ENCODE peak calls at places on chromosomes 2 and 18, in five cellular contexts. Q, U, K, L and B are unnamed samples.

GRCh38 chr2:227759411-227760113 is 13.9 kb downstream of the SCYGR8 start:
- DNase-seq in L (no peak), K (no peak), U (peak), Q (peak), B (no peak)

GRCh38 chr2:55587-56448 is 9.5 kb upstream of the FAM110C start:
- DNase-seq in Q (no peak), U (no peak), K (no peak), L (no peak), B (no peak)

GRCh38 chr18:50133526-50133925 is 61.4 kb downstream of the MYO5B start:
- DNase-seq in Q (no peak), L (no peak), U (no peak), K (no peak), B (no peak)

GRCh38 chr18:24860978-24861680 is 400.7 kb downstream of the HRH4 start:
- DNase-seq in K (no peak), L (no peak), U (no peak), Q (peak), B (no peak)

GRCh38 chr18:65477450-65477849 is 273.4 kb upstream of the CDH7 start:
- DNase-seq in U (no peak), K (no peak), L (no peak), Q (no peak), B (no peak)

GRCh38 chr2:215724171-215724570 is 288.3 kb upstream of the FN1 start:
- DNase-seq in K (no peak), Q (no peak), L (no peak), U (no peak), B (no peak)

GRCh38 chr2:55047677-55048299 is 2.5 kb downstream of the RTN4 start:
- DNase-seq in K (no peak), L (peak), Q (peak), U (no peak), B (no peak)

GRCh38 chr2:1628893-1629292 is 115.4 kb downstream of the PXDN start:
- DNase-seq in U (no peak), K (no peak), Q (no peak), L (no peak), B (no peak)

GRCh38 chr2:19897623-19898245 is 4.0 kb downstream of the TTC32 start:
- DNase-seq in Q (no peak), K (no peak), U (no peak), L (no peak), B (no peak)

GRCh38 chr2:120538691-120539420 is 192.9 kb downstream of the INHBB start:
- DNase-seq in Q (no peak), K (no peak), L (no peak), U (no peak), B (no peak)

DNA sequence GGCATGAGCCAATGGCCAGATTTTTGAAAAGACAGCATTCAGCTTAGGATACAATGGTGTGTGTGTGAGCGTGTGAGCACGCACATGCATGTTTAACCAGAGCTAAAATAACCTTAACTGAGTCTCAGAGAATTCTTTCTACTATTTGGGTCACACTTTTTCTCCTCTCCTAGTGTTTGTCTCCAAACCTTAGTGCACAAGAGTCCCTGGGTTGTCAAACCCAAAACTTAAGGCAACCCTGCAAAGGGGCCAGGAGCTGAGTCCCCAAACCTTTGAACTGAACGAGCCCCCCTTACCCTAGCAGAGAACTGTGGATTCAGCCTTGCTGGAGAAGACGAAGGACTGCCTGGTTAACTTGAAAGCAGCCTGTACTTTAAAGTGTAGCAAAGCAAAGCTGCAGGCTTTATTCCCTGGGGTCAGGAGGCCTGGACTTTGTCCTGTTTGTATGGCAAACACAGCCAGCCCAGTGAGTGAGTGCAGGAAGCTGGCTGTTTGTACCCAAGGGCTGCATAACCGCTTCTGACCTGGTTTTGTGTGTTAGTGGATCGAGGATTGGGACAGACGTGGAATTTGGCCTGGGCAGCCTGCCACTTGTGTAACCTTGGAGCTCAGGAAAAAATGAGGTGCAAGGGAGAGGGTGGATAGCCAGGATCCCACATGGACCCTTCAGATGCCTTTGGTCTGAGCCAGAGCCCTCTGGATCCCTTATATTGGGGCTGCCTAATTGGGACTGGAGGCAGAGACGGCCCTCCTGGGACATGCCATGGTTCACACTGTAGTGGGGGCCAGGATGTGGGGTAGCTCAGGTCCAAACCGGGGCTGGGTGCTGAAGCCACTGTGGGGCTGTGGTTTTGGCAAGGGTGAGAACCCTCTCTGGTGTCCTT is 6.4 kb upstream of the PSMD1 start:
- DNase-seq in U (no peak), Q (peak), K (no peak), L (peak), B (peak)
- H3K27ac ChIP-seq in U (no peak), Q (peak), K (no peak), L (peak), B (peak)

DNA sequence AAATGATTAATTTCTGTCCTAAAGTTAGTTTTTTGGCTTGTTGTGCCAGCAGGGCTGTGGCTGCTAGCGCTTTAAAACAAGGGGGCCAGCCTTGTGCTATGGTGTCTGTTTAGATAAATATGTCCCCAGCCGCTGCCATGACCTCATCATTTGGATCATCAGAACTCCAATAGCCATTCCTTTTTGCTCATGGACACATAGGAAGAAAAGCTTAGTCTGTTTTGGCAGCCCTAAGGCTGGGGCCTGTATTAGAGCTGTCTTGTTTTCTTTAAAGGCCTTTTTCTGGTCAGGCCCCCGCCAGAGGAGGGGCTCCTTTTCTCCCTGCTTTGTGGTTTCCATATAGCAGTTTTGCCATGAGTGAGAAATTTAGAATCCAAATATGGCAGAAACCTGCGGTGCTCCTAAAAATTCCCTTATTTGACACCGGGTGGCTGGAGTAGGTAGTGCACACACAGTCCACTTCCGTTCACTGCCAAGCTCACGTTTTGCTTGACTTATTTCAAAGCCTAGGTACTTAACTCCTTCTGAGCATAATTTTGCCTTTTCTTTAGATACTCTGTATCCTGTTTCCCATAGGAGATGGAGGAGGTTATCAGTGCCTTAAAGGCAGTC is 60.4 kb upstream of the SLC35G4 start:
- DNase-seq in U (no peak), K (no peak), L (no peak), Q (no peak), B (no peak)
- H3K27ac ChIP-seq in U (no peak), K (no peak), L (no peak), Q (no peak), B (no peak)

DNA sequence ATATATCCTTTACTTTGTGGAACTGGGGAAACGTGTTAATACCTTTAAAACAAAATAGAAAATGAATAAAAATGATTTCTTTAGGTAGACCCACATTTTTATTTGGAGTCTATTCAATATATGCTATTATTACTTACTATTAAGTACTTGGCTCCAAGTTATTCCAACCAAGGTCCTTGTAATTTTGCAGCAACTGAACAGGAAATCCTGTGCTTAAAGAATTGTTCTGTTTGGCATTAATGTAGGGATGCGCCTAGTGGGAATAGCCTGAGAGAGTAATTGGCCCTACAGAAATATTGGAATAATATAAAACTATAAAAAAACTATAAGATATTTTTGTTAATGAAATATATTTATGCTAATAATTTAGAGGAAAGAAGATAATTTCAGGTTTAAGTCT is 22.9 kb upstream of the ZSWIM2 start:
- DNase-seq in L (no peak), K (no peak), Q (no peak), U (no peak), B (no peak)
- H3K27ac ChIP-seq in L (no peak), K (no peak), Q (no peak), U (no peak), B (no peak)

DNA sequence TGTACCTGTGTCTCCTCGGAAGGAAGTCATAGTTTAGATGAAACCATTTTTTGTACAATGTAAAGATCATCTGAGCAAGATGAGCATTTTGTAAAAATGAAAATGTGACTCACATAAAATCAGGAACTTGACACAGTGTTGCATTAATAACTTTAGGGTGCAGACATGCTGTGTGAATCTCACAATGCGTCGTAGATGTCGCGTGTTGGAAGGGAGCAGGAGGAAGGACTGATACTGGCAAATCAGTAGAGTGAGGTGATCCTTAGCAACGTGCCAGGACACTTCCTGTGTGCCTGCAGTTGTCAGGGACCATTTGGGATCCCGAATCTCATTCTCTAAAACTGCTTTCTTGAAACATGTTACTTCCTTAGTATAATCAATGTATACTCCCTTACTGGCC is 103.1 kb downstream of the SH3BP4 start:
- DNase-seq in U (peak), Q (no peak), K (no peak), L (no peak), B (no peak)
- H3K27ac ChIP-seq in U (no peak), Q (no peak), K (no peak), L (no peak), B (no peak)

DNA sequence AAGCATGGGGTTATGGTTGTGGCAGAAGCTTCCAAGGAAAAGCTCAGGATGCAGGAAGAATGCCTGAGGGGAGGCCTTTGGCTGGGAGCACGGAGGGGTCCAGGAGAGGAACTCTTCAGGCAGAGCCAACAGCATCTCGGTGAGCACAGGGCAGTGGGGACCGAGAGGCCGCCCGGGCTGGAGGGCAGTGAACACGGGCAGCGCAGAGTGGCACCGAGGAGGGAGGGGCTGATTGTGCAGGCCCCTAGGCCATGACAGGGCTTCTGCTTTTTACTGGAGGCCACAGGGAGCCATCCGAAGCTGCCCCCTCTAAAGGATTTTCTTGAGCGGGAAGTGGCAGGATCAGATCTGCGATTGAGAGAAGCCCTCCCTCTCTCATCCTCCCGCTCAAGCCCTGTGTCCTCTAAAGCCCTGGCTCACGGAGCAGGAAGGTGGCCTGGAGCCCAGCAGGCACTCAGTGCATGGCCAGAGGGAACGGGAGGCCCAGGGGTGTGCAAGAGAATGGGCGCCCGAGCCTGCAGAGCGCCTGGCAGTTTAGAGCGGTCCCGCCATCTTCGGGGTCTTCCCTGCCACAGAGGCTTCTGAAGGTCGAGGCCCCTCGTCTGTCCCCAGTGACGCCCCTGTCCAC is 110.0 kb upstream of the STON1 start:
- DNase-seq in Q (no peak), K (no peak), L (no peak), U (peak), B (no peak)
- H3K27ac ChIP-seq in Q (no peak), K (no peak), L (peak), U (no peak), B (no peak)

DNA sequence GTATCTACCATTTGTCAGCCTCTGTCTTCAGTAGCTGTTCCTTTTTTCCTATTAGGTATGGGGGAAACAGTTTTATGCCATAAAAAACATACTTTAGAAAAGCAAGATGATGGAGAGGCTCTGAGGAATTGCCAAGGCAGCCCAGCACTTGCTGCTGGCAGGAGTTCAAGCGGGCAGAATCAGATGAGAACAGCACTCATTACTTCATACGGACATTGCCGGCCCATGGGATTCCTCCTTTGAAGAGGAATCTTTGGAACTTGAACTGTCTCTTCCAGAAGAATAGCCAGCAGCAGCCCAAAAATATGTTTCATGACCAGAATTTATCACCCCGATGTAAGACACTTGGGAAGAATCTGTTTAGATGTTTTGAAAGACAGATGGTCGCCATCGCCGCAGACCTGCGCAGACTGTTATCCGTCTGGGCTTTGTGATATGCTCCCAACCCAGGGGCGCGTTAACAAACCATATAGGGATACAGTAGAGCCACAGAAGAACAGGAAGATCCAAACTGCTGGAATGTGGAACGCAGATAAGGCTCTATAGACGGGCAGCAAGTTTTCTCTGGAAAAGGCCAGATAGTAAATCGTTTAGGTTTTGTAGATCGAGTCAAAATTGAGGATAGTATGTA is 3.6 kb upstream of the ADI1 start:
- DNase-seq in K (no peak), U (no peak), L (no peak), Q (peak), B (no peak)
- H3K27ac ChIP-seq in K (no peak), U (no peak), L (peak), Q (peak), B (no peak)

GRCh38 chr18:73805991-73806390 is 341.6 kb downstream of the FBXO15 start:
- DNase-seq in Q (no peak), L (no peak), U (no peak), K (no peak), B (no peak)
- H3K27ac ChIP-seq in Q (no peak), L (no peak), U (no peak), K (no peak), B (no peak)